ENCODE peak calls at places on chromosomes 6 and 20, in ten cellular contexts. F is dermis blood vessel endothelial cell; I is upper lobe of right lung; N is neuronal stem cell; R is activated effector memory CD4-positive, alpha-beta T cell treated with anti-CD3 and anti-CD28 coated beads, Interleukin-2, amount 50 U/mL, for 16 hours; C is NCI-H1092 treated with DMSO at 0.1 percent for 48 hours; K is fibroblast of the aortic adventitia; W is C1 segment of cervical spinal cord; Z is GM20000; G is M059J. Y is an unnamed sample.

GRCh38 chr20:58173091-58173490 is 55.4 kb downstream of the ANKRD60 start:
- DNase-seq in W (no peak), K (no peak), R (no peak), F (no peak), N (no peak), G (no peak), I (no peak), Z (no peak), C (no peak), Y (no peak)

GRCh38 chr6:154893927-154894326 is 101.2 kb upstream of the TIAM2 start:
- DNase-seq in I (no peak), N (no peak), W (no peak), C (no peak), F (no peak), R (no peak), Z (no peak), G (no peak), K (peak; percentile 53), Y (no peak)

GRCh38 chr6:125584468-125584939 is 164.9 kb upstream of the HEY2 start:
- DNase-seq in K (no peak), G (peak; percentile 76), Z (no peak), W (peak; percentile 38), F (peak; percentile 37), N (peak; percentile 39), I (peak; percentile 62), R (no peak), C (no peak), Y (no peak)

GRCh38 chr6:108260126-108260808 is 573 bp downstream of the SNX3 start:
- DNase-seq in Z (peak; percentile 64), R (peak; percentile 66), I (peak; percentile 63), C (peak; percentile 29), G (peak; percentile 57), K (peak; percentile 65), W (peak; percentile 83), N (peak; percentile 39), F (peak; percentile 54), Y (no peak)

GRCh38 chr6:168126566-168127383 is 47.8 kb upstream of the FRMD1 start:
- DNase-seq in W (no peak), I (no peak), C (no peak), R (no peak), K (no peak), F (no peak), G (no peak), N (no peak), Z (no peak), Y (no peak)

GRCh38 chr20:38346247-38346651 is at the start of gene LBP:
- DNase-seq in G (no peak), I (no peak), N (no peak), Z (no peak), F (no peak), W (no peak), K (no peak), R (no peak), C (no peak), Y (no peak)

GRCh38 chr20:51096571-51097267 is 73.8 kb upstream of the KCNG1 start:
- DNase-seq in F (no peak), N (no peak), I (no peak), Z (no peak), G (no peak), W (no peak), R (no peak), K (no peak), C (no peak), Y (no peak)

GRCh38 chr6:124010574-124010973 is 206.9 kb downstream of the NKAIN2 start:
- DNase-seq in C (no peak), W (no peak), K (no peak), Z (no peak), N (no peak), G (no peak), R (no peak), I (no peak), F (no peak), Y (no peak)

GRCh38 chr6:39886871-39887270 is 47.4 kb downstream of the MOCS1 start:
- DNase-seq in K (no peak), C (no peak), I (no peak), N (no peak), W (no peak), G (peak; percentile 15), F (no peak), R (no peak), Z (no peak), Y (no peak)

GRCh38 chr6:5672581-5673011 is 334.1 kb downstream of the NRN1 start:
- DNase-seq in R (no peak), I (no peak), W (no peak), G (peak; percentile 96), F (peak; percentile 18), K (peak; percentile 87), N (no peak), Z (no peak), C (no peak), Y (no peak)

GRCh38 chr6:137880633-137881521 is 13.8 kb downstream of the TNFAIP3 start:
- DNase-seq in N (no peak), F (no peak), R (no peak), W (no peak), Z (no peak), I (no peak), C (no peak), K (no peak), G (no peak), Y (no peak)

GRCh38 chr6:20424679-20425078 is 23.0 kb downstream of the E2F3 start:
- DNase-seq in Z (no peak), F (no peak), W (no peak), K (peak; percentile 62), N (no peak), G (no peak), I (no peak), R (no peak), C (no peak), Y (peak; percentile 49)

GRCh38 chr6:167255918-167256553 is 35.1 kb upstream of the UNC93A start:
- DNase-seq in Z (no peak), C (no peak), F (no peak), I (no peak), K (no peak), W (no peak), G (no peak), N (no peak), R (no peak), Y (no peak)

GRCh38 chr6:165010556-165011535 is 298.6 kb downstream of the C6orf118 start:
- DNase-seq in C (no peak), Z (no peak), W (no peak), N (no peak), K (peak; percentile 7), I (no peak), G (peak; percentile 61), R (no peak), F (no peak), Y (no peak)

GRCh38 chr20:35514371-35514960 is 15.0 kb downstream of the C20orf173 start:
- DNase-seq in K (no peak), W (no peak), G (no peak), I (no peak), N (no peak), C (no peak), R (no peak), Z (no peak), F (no peak), Y (no peak)

GRCh38 chr20:4896971-4897497 is 104.3 kb downstream of the SLC23A2 start:
- DNase-seq in I (no peak), R (no peak), G (peak; percentile 8), N (no peak), Z (no peak), W (no peak), C (no peak), F (no peak), K (no peak), Y (no peak)

GRCh38 chr6:145332001-145332400 is 403.3 kb downstream of the EPM2A start:
- DNase-seq in R (no peak), K (no peak), F (no peak), C (no peak), W (no peak), Z (no peak), G (no peak), N (no peak), I (no peak), Y (peak; percentile 16)

Y was measured in HepG2.